ENCODE peak calls at places on chromosomes 11 and 22, in six cellular contexts. D, W, B, V, K and X are unnamed samples.

GRCh38 chr11:117941163-117941707 is 12.0 kb upstream of the TMPRSS13 start:
- DNase-seq in D (no peak), W (no peak), B (no peak), V (no peak), K (no peak), X (no peak)

GRCh38 chr11:57491371-57492061 is 24.0 kb downstream of the SLC43A1 start:
- DNase-seq in D (peak), W (peak), B (no peak), V (no peak), K (peak), X (peak)

GRCh38 chr11:126334665-126335462 is 20.6 kb upstream of the ST3GAL4 start:
- DNase-seq in D (no peak), W (no peak), B (no peak), V (no peak), K (no peak), X (no peak)

GRCh38 chr11:57345555-57346151 is 7.5 kb downstream of the P2RX3 start:
- DNase-seq in D (peak), W (peak), B (peak), V (no peak), K (peak), X (peak)

GRCh38 chr11:83047515-83048225 is 24.0 kb downstream of the RAB30 start:
- DNase-seq in D (no peak), W (no peak), B (no peak), V (no peak), K (no peak), X (no peak)

GRCh38 chr11:3904228-3904627 is 48.8 kb downstream of the STIM1 start:
- DNase-seq in D (no peak), W (no peak), B (no peak), V (no peak), K (no peak), X (no peak)

GRCh38 chr11:108929241-108929640 is 264.4 kb downstream of the DDX10 start:
- DNase-seq in D (no peak), W (no peak), B (no peak), V (no peak), K (peak), X (no peak)

GRCh38 chr11:57001674-57002401 is 13.1 kb downstream of the OR5AK2 start:
- DNase-seq in D (no peak), W (peak), B (no peak), V (no peak), K (no peak), X (no peak)

DNA sequence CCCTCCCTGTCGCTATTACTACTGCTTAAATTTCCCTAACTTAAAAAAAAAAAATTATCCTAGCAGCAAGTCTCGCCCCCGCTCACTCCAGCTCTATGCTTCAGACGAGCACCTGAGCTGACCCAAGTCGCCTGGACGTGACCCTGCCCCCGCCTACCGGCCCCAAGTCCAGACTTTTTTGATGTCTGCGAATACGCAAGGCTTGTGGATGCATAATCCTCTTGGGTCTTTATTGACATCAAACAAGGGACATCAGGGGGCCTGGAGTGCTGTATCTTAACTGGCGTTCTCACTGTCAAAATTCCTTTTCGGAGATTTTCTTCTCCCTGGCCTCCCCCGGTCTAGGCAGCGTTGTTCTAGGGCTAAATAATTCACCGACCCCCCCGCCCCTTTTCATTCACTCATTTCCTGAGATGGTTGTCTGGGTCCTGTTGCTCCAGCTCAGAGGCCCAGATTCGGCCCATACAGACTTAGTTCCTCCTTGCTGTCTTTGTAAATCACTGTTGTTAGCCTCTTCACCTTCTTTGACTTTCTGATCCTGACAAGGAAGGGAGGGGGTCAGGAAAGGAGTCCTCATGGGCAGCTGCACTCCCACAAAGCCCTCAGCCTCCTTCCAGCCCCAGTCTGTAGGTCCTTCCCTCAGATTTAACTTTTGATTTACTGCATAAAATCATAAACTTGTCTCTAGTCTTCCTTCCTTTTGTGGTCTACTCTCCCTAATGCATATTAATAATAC is 596 bp upstream of the LRP4 start:
- DNase-seq in D (peak), W (no peak), B (no peak), V (no peak), K (no peak), X (no peak)
- TF ChIP-seq TAF1 in D (no peak), W (no peak), B (no peak), V (no peak), K (no peak), X (no peak)

GRCh38 chr11:1484716-1485503 is 1.7 kb downstream of the MOB2 start:
- DNase-seq in D (no peak), W (peak), B (no peak), V (no peak), K (no peak), X (no peak)
- TF ChIP-seq POLR2AphosphoS5 in D (no peak), W (no peak), B (no peak), V (no peak), K (no peak), X (no peak)

DNA sequence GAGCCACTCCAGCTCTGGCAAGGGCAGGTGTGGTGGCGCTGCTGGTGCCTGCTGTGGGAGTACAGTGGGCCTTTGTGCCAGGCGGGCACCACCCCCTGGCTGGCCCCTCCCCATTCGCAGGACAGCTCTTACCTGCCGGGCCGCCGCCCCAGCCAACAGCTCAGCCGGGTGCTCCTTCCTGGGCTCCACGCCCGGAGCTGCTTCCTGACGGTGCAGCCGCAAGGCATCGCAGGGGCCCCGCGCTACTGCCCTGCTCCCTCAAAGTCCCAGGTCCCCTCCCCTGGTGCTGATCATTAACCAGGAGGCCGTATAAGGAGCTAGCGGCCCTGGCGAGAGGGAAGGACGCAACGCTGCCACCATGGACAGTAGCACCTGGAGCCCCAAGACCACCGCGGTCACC is at the start of gene SLC5A1:
- DNase-seq in D (no peak), W (no peak), B (no peak), V (no peak), K (no peak), X (no peak)
- TF ChIP-seq POLR2A in D (no peak), W (no peak), B (no peak), V (no peak), K (no peak), X (no peak)

GRCh38 chr22:43919106-43919965 is 4.3 kb upstream of the PNPLA3 start:
- DNase-seq in D (no peak), W (no peak), B (no peak), V (no peak), K (no peak), X (no peak)
- TF ChIP-seq TAF1 in D (no peak), W (no peak), B (no peak), V (no peak), K (no peak), X (no peak)

GRCh38 chr22:50216684-50217520 is 16.1 kb downstream of the SELENOO start:
- DNase-seq in D (no peak), W (no peak), B (no peak), V (no peak), K (no peak), X (no peak)
- TF ChIP-seq POLR2AphosphoS5 in D (no peak), W (no peak), B (peak), V (no peak), K (no peak), X (peak)

GRCh38 chr11:65574963-65575567 is 788 bp upstream of the EHBP1L1 start:
- DNase-seq in D (no peak), W (no peak), B (no peak), V (no peak), K (no peak), X (no peak)

GRCh38 chr11:65573391-65574146 is 1.2 kb downstream of the FAM89B start:
- DNase-seq in D (no peak), W (no peak), B (no peak), V (no peak), K (no peak), X (no peak)

GRCh38 chr11:65575568-65576231 is at the start of gene EHBP1L1:
- DNase-seq in D (no peak), W (peak), B (peak), V (peak), K (no peak), X (peak)

GRCh38 chr11:65572356-65573043 is at the start of gene FAM89B:
- DNase-seq in D (peak), W (peak), B (no peak), V (no peak), K (no peak), X (peak)

GRCh38 chr11:65574147-65574962 is 1.5 kb upstream of the EHBP1L1 start:
- DNase-seq in D (peak), W (peak), B (peak), V (peak), K (peak), X (peak)
- TF ChIP-seq POLR2A in D (no peak), W (no peak), B (no peak), V (peak), K (no peak), X (peak)

GRCh38 chr11:19345848-19346681 is 105.3 kb upstream of the E2F8 start:
- DNase-seq in D (peak), W (peak), B (peak), V (no peak), K (no peak), X (peak)
- TF ChIP-seq TAF1 in D (no peak), W (no peak), B (no peak), V (no peak), K (no peak), X (no peak)

DNA sequence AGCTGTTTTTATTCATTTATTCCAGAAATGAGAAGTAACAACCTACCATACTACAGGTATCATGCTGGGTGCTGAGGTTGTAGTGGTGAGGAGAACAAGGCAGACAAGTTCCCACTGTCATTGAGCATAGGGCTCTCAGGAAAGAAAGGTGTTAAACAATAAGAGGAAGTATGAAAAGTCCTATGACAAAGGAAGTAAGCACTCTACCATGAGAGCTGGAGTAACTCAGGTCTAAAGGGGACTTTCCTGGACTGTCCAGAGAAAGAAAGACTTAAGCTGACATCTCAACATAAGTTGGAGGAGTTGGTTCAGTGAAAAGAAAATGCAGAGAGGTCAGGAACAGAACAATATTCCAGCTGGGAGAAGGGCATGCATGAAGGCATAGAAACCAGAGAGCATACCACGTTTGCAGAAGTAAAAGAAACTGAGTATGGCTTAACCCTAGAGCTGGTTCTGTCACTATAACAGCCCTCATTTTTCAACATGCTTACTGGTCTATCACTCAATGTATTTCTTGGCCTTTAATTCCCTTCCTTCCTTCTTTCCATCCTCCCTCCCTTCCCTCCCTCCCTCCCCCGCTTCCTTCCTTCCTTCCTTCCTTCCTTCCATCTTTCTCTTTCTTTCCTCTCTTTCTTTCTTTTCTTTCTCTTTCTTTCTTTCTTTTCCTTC is 137.8 kb upstream of the BDNF start:
- DNase-seq in D (no peak), W (no peak), B (no peak), V (peak), K (no peak), X (no peak)
- TF ChIP-seq POLR2AphosphoS5 in D (no peak), W (no peak), B (no peak), V (no peak), K (no peak), X (no peak)